ENCODE peak calls at places on chromosomes 16 and 17, in five cellular contexts. M, D, Q, L and K are unnamed samples.

GRCh38 chr16:1335996-1336395 is 2.6 kb downstream of the BAIAP3 start:
- DNase-seq in L (no peak), Q (no peak), M (no peak), D (no peak), K (no peak)

GRCh38 chr17:78808106-78808635 is 26.1 kb upstream of the CYTH1 start:
- DNase-seq in Q (no peak), L (no peak), M (no peak), D (peak), K (no peak)

GRCh38 chr17:2814499-2815341 is 18.5 kb downstream of the RAP1GAP2 start:
- DNase-seq in Q (no peak), L (no peak), D (no peak), M (no peak), K (no peak)

GRCh38 chr16:57377080-57377841 is 5.0 kb downstream of the CX3CL1 start:
- DNase-seq in Q (peak), D (peak), L (no peak), M (no peak), K (no peak)

GRCh38 chr17:6413073-6413472 is 21.8 kb downstream of the AIPL1 start:
- DNase-seq in Q (peak), D (peak), L (no peak), M (peak), K (no peak)

GRCh38 chr17:83196088-83196765 is 116.8 kb downstream of the METRNL start:
- DNase-seq in D (no peak), L (no peak), M (peak), Q (no peak), K (no peak)

GRCh38 chr17:63434951-63435571 is 11.0 kb downstream of the CYB561 start:
- DNase-seq in M (peak), D (no peak), L (no peak), Q (peak), K (no peak)

GRCh38 chr17:78541488-78542237 is 35.5 kb downstream of the DNAH17 start:
- DNase-seq in D (no peak), M (no peak), Q (no peak), L (no peak), K (no peak)

GRCh38 chr17:57313276-57313835 is 57.0 kb downstream of the MSI2 start:
- DNase-seq in D (no peak), Q (no peak), L (no peak), M (no peak), K (no peak)

GRCh38 chr16:50195276-50195675 is 42.2 kb downstream of the TENT4B start:
- DNase-seq in Q (peak), D (peak), M (peak), L (no peak), K (no peak)

GRCh38 chr16:69564845-69565610 is 738 bp upstream of the NFAT5 start:
- DNase-seq in L (no peak), M (peak), D (peak), Q (peak), K (no peak)

GRCh38 chr17:57726213-57726612 is 18.9 kb downstream of the CCDC182 start:
- DNase-seq in D (no peak), Q (no peak), L (no peak), M (no peak), K (no peak)

GRCh38 chr17:63774141-63774981 is at the start of gene DDX42:
- DNase-seq in M (peak), L (peak), D (peak), Q (no peak), K (peak)

GRCh38 chr16:1002399-1003161 is 21.0 kb downstream of the SOX8 start:
- DNase-seq in D (peak), M (peak), Q (peak), L (no peak), K (no peak)

GRCh38 chr16:87419971-87420370 is 27.8 kb downstream of the MAP1LC3B start:
- DNase-seq in M (no peak), Q (no peak), D (no peak), L (no peak), K (no peak)

GRCh38 chr16:89581861-89582563 is 6.5 kb downstream of the CPNE7 start:
- DNase-seq in Q (no peak), D (peak), L (no peak), M (peak), K (no peak)

GRCh38 chr16:83994087-83994486 is 26.0 kb downstream of the NECAB2 start:
- DNase-seq in M (peak), Q (peak), D (peak), L (no peak), K (no peak)

GRCh38 chr17:7141824-7142223 is 27.2 kb upstream of the ASGR2 start:
- DNase-seq in M (no peak), D (no peak), L (no peak), Q (peak), K (no peak)

GRCh38 chr17:64658931-64659330 is 3.2 kb downstream of the SMURF2 start:
- DNase-seq in M (peak), L (no peak), Q (peak), D (no peak), K (no peak)

GRCh38 chr17:67759355-67760171 is 41.8 kb downstream of the NOL11 start:
- DNase-seq in Q (no peak), D (peak), L (no peak), M (peak), K (no peak)

GRCh38 chr16:66426112-66427035 is 721 bp upstream of the BEAN1 start:
- DNase-seq in L (no peak), D (no peak), Q (no peak), M (no peak), K (no peak)

GRCh38 chr16:31270795-31271194 is 11.0 kb downstream of the ITGAM start:
- DNase-seq in L (no peak), Q (no peak), M (no peak), D (no peak), K (peak)

GRCh38 chr16:7597677-7598076 is 265.0 kb downstream of the RBFOX1 start:
- DNase-seq in Q (peak), M (peak), L (no peak), D (no peak), K (no peak)

GRCh38 chr17:57900991-57901743 is 51.3 kb upstream of the MRPS23 start:
- DNase-seq in D (no peak), M (no peak), Q (peak), L (no peak), K (no peak)

GRCh38 chr16:89720859-89721643 is at the start of the genes VPS9D1 and ZNF276:
- DNase-seq in L (peak), D (peak), Q (peak), M (peak), K (peak)

GRCh38 chr16:59259964-59260348 is 525.8 kb upstream of the GOT2 start:
- DNase-seq in Q (no peak), L (no peak), M (no peak), D (no peak), K (no peak)

GRCh38 chr16:48829361-48829760 is 219.4 kb upstream of the N4BP1 start:
- DNase-seq in D (no peak), Q (no peak), M (no peak), L (no peak), K (no peak)

GRCh38 chr16:48833461-48833860 is 223.5 kb upstream of the N4BP1 start:
- DNase-seq in M (no peak), Q (no peak), D (no peak), L (no peak), K (no peak)

GRCh38 chr16:48829911-48830310 is 219.9 kb upstream of the N4BP1 start:
- DNase-seq in D (no peak), Q (no peak), L (no peak), M (no peak), K (no peak)

GRCh38 chr16:48834576-48834975 is 224.6 kb upstream of the N4BP1 start:
- DNase-seq in M (no peak), L (no peak), D (no peak), Q (no peak), K (no peak)

GRCh38 chr16:48831081-48831722 is 221.2 kb upstream of the N4BP1 start:
- DNase-seq in L (no peak), Q (no peak), D (no peak), M (no peak), K (no peak)
- TF ChIP-seq CTCF in L (peak), Q (peak), D (no peak), M (no peak), K (peak)

DNA sequence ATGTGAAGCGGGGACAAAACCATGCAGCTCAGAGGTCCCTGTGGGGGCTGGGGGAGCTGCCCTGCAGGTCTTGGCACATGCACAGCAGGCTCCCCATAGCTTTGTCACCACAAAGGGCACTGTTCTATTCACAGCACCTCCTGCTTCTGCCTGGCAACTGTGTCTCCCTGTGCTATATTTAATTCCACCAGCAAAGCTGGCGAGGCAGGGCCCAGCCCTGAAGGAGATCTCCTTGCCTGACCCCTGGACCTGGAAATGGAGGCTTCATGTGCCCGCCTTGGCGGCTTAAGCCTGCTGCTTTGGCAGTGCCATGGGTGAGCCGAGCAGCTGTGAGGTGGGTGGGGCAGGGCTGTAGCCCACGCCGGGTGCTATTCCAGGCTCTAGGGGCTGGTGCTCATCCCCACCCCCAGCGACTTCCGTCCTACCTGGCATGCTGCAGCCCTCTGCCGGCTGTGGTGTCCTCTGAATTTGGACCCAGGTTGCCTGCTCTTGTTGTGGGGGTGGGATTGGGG is 6.8 kb downstream of the LDHD start:
- DNase-seq in M (peak), D (no peak), L (no peak), Q (no peak), K (no peak)
- TF ChIP-seq CTCF in M (no peak), D (no peak), L (no peak), Q (peak), K (no peak)

GRCh38 chr17:17437893-17438292 is 38.9 kb upstream of the MED9 start:
- DNase-seq in M (no peak), Q (no peak), D (no peak), L (no peak), K (no peak)

GRCh38 chr17:17443173-17443572 is 33.6 kb upstream of the MED9 start:
- DNase-seq in D (peak), L (no peak), M (no peak), Q (no peak), K (no peak)

GRCh38 chr17:17437461-17437860 is 39.3 kb upstream of the MED9 start:
- DNase-seq in D (no peak), M (no peak), Q (no peak), L (no peak), K (no peak)

GRCh38 chr17:17440938-17441730 is 35.7 kb upstream of the MED9 start:
- DNase-seq in M (no peak), Q (no peak), L (no peak), D (peak), K (no peak)

GRCh38 chr17:17439971-17440843 is 36.6 kb upstream of the MED9 start:
- DNase-seq in Q (peak), M (peak), D (peak), L (peak), K (no peak)
- TF ChIP-seq CTCF in Q (peak), M (peak), D (peak), L (peak), K (peak)

GRCh38 chr17:50534222-50534978 is 1.9 kb downstream of the EPN3 start:
- DNase-seq in Q (peak), L (no peak), M (no peak), D (no peak), K (no peak)
- TF ChIP-seq CTCF in Q (peak), L (peak), M (peak), D (no peak), K (peak)

DNA sequence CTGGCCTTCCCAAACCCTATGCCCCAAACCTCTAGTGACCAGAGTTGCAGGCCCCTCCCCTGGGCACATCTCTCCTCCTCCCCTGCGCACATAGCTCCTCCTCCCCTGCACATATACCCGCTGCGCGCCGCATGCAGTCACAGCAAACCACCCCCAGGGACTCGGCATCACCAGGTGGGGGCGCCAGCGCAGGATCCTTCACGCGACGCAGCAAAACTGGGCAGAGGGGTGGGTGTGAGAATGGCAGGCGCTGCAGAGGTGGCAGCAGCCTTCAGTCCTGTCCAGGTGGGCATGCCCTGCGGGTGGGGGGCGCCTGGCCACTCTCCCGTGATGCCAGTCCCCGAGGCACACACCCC is 5.6 kb downstream of the CORO6 start:
- DNase-seq in M (peak), D (peak), L (peak), Q (peak), K (peak)
- TF ChIP-seq CTCF in M (peak), D (peak), L (peak), Q (peak), K (peak)

GRCh38 chr16:10181196-10182162 is 749 bp downstream of the GRIN2A start:
- DNase-seq in L (peak), Q (peak), D (peak), M (peak), K (peak)

GRCh38 chr16:10178079-10178478 is 4.1 kb downstream of the GRIN2A start:
- DNase-seq in L (no peak), D (no peak), M (no peak), Q (peak), K (no peak)

GRCh38 chr16:10180042-10180770 is 2.0 kb downstream of the GRIN2A start:
- DNase-seq in M (no peak), D (no peak), L (no peak), Q (no peak), K (no peak)

GRCh38 chr16:10182186-10182683 is at the start of gene GRIN2A:
- DNase-seq in M (no peak), L (no peak), D (no peak), Q (no peak), K (peak)

GRCh38 chr16:10180771-10181163 is 1.5 kb downstream of the GRIN2A start:
- DNase-seq in D (peak), Q (no peak), M (no peak), L (peak), K (peak)
- TF ChIP-seq CTCF in D (peak), Q (peak), M (peak), L (peak), K (peak)

DNA sequence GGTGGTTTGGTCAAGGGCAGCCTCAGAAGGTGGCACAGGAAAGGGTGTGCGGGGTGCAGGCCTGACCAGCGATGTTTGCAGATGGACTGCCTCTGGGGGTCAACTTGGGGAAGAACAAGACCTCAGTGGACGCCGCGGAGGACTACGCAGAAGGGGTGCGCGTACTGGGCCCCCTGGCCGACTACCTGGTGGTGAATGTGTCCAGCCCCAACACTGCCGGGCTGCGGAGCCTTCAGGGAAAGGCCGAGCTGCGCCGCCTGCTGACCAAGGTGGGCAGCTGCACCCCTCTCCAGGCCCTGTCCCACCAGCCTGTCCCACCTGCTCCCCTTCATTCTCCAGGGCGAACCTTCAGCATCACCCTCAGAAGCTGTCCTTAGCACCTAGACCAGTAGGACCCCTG is 12.5 kb downstream of the DHODH start:
- DNase-seq in L (peak), M (no peak), Q (no peak), D (no peak), K (no peak)
- TF ChIP-seq CTCF in L (peak), M (peak), Q (peak), D (peak), K (peak)

DNA sequence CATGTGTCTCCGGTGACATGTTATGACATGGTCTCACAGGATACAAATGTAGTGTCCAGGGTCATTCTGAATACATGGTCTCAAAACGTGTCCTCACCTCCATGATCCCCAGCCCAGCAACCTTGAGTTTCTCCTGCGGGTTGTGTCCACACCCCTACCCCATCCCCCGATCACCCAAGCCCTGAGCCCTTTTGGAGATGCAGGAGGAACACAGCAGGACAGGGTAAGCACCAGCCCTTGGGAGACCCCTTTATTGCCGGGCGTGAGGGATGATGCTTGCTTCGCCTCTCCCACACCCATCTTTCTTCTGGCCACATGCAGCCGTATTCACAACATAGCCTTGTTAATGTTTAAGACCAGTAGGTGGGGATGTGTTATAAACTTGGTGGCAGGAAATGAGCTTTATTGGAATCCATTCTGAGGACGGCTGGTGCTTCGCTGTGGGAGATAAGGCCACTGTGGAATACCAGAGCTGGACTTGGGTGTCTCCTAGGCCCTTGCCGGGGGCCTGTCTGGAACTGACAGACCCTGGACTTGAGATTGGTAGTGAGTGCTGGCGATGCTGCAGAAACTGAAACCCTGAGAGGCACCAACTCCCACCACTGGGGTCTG is 5.5 kb downstream of the TMEM132E start:
- DNase-seq in D (peak), L (no peak), M (peak), Q (no peak), K (no peak)
- TF ChIP-seq CTCF in D (no peak), L (no peak), M (peak), Q (peak), K (peak)